ENCODE peak calls at places on chromosome 10, in six cellular contexts. P is hepatocyte, H is HepG2, K is fibroblast of lung, G is epithelial cell of esophagus, L is gastrocnemius medialis. U is an unnamed sample.
A peak's percentile ranks its signal among the peaks of the same experiment; 100 is the strongest.

GRCh38 chr10:61669161-61669755 is 6.5 kb downstream of the CABCOCO1 start:
- DNase-seq in H (no peak), P (no peak), K (peak; percentile 30), L (no peak), G (no peak), U (no peak)

GRCh38 chr10:112275512-112276245 is 7.5 kb upstream of the TECTB start:
- DNase-seq in G (no peak), K (no peak), H (peak; percentile 98), P (peak; percentile 32), L (no peak), U (no peak)

GRCh38 chr10:101270763-101271162 is 41.5 kb upstream of the LBX1 start:
- DNase-seq in L (no peak), K (no peak), H (no peak), G (no peak), P (no peak), U (no peak)

GRCh38 chr10:58570307-58570723 is 57.6 kb downstream of the BICC1 start:
- DNase-seq in P (no peak), K (peak; percentile 50), G (peak; percentile 17), L (no peak), H (no peak), U (no peak)

GRCh38 chr10:30103595-30104310 is 44.4 kb upstream of the JCAD start:
- DNase-seq in G (peak; percentile 38), H (no peak), L (no peak), K (no peak), P (no peak), U (no peak)

GRCh38 chr10:83685458-83685857 is 453.9 kb upstream of the GHITM start:
- DNase-seq in K (peak; percentile 0), G (no peak), H (no peak), P (no peak), L (no peak), U (no peak)

GRCh38 chr10:343231-344215 is 208.3 kb downstream of the ZMYND11 start:
- DNase-seq in L (no peak), K (peak; percentile 70), G (no peak), P (no peak), H (no peak), U (no peak)

GRCh38 chr10:22659901-22660300 is 54.5 kb downstream of the PIP4K2A start:
- DNase-seq in L (no peak), P (no peak), H (no peak), G (no peak), K (no peak), U (no peak)

GRCh38 chr10:120477006-120477722 is 20.1 kb downstream of the PLPP4 start:
- DNase-seq in K (no peak), P (peak; percentile 25), G (peak; percentile 13), L (no peak), H (no peak), U (no peak)

GRCh38 chr10:122462533-122463465 is 1.4 kb downstream of the HTRA1 start:
- DNase-seq in L (peak; percentile 26), K (peak; percentile 66), P (peak; percentile 27), H (no peak), G (peak; percentile 41), U (no peak)

GRCh38 chr10:58237014-58237830 is 30.5 kb downstream of the IPMK start:
- DNase-seq in L (no peak), G (peak; percentile 77), H (peak; percentile 78), K (peak; percentile 81), P (no peak), U (no peak)

GRCh38 chr10:120465138-120465537 is 8.1 kb downstream of the PLPP4 start:
- DNase-seq in H (no peak), L (no peak), P (no peak), K (no peak), G (no peak), U (no peak)

GRCh38 chr10:49187950-49188761 is at the start of gene TMEM273:
- DNase-seq in P (no peak), G (no peak), L (peak; percentile 59), H (no peak), K (no peak), U (no peak)

GRCh38 chr10:100518761-100519241 is 860 bp downstream of the SEC31B start:
- DNase-seq in H (peak; percentile 65), L (peak; percentile 55), P (peak; percentile 79), G (peak; percentile 77), K (peak; percentile 66), U (no peak)

GRCh38 chr10:44874176-44874575 is 37.0 kb upstream of the TMEM72 start:
- DNase-seq in H (no peak), G (no peak), L (no peak), P (no peak), K (no peak), U (peak; percentile 43)

GRCh38 chr10:27344568-27345454 is 104.2 kb upstream of the ACBD5 start:
- DNase-seq in L (no peak), G (no peak), H (no peak), K (no peak), P (no peak), U (no peak)

GRCh38 chr10:101021239-101021638 is 9.7 kb downstream of the PDZD7 start:
- DNase-seq in K (no peak), P (no peak), H (no peak), L (no peak), G (no peak), U (no peak)

GRCh38 chr10:33801705-33802104 is 467.2 kb upstream of the NRP1 start:
- DNase-seq in L (peak; percentile 56), G (peak; percentile 92), K (peak; percentile 5), P (peak; percentile 45), H (peak; percentile 85), U (peak; percentile 54)

DNA sequence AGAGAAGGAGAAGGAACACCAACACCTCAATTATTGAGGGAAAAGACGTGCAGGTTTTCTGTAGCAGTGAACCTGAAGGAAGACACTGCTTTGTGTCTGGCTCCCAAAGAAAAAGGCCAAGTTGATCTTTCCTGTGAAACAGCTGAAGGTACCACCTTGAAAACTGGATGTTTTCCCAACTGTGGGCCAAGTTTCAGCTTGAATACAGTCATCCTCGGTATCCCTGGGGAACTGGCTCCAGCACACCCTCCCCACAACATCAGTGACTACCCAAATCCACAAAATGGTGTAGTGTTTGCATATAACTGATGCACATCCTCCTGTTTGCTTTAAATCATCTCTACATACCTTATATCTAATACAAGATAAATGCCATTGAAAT is 297.0 kb upstream of the PITRM1 start:
- DNase-seq in H (no peak), K (no peak), P (no peak), G (peak; percentile 64), L (no peak), U (no peak)
- H3K4me3 ChIP-seq in H (no peak overlapping the region), K (no peak overlapping the region), P (no peak overlapping the region), G (no peak overlapping the region), L (no peak overlapping the region), U (no peak overlapping the region)

GRCh38 chr10:73166972-73167371 is 836 bp downstream of the ECD start:
- DNase-seq in L (no peak), G (no peak), K (no peak), P (no peak), H (no peak), U (no peak)

GRCh38 chr10:73168486-73168844 is 546 bp downstream of the FAM149B1 start:
- DNase-seq in G (no peak), H (peak; percentile 47), P (no peak), K (no peak), L (no peak), U (no peak)

GRCh38 chr10:73169320-73169719 is 1.4 kb downstream of the FAM149B1 start:
- DNase-seq in P (no peak), K (no peak), L (no peak), G (no peak), H (no peak), U (no peak)

GRCh38 chr10:73163096-73163495 is 4.7 kb downstream of the ECD start:
- DNase-seq in H (no peak), L (no peak), P (no peak), K (no peak), G (no peak), U (no peak)

DNA sequence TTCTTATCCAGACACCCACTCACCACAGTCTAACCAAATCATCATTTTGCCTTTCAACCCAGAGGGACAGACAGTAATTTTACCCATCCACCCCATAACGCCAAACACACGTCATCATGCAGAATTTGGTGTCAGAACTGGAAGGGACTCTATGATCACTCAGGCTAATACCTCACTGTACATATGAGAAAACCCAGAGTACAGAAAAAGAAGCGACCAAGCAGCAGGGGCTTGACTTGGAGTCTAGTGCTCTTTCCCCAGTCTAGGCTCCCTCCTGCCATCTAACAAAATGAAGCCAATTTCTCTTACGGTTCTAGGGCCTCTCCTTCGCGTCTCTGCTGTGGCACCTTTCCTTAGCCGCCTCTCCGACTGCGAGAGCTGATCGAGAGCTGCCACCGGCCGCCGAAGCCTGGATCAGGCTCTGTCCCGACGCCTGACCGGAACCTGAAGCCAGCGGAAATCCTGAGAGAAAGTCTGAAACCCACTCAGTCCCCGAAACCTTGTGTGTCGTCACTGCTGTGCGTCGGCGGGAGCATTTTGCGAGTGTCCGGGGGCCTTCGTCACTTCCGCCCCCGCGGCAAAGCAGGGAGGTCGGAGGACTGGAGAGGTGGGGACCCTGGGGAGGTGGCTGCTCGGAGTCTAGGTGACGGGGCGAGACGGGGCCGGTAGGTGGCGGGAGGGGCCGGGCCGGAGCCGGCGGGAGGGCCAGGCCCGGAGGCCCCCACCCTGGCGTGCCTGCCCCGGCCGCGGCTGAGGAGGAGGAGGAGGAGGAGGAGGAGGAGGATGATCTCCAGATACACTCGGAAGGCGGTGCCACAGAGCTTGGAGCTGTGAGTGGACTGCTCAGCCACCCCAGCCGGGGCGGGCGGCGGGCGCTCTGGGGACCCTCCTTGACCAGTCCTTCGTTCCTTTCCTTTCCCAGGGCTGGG is at the start of the genes ECD and FAM149B1:
- DNase-seq in H (peak; percentile 95), L (peak; percentile 86), K (peak; percentile 94), G (peak; percentile 95), P (peak; percentile 96), U (peak; percentile 81)
- TF ChIP-seq CTCF in H (peak; percentile 66), L (peak; percentile 56), K (no peak), G (no peak), P (peak; percentile 16), U (peak; percentile 7)

DNA sequence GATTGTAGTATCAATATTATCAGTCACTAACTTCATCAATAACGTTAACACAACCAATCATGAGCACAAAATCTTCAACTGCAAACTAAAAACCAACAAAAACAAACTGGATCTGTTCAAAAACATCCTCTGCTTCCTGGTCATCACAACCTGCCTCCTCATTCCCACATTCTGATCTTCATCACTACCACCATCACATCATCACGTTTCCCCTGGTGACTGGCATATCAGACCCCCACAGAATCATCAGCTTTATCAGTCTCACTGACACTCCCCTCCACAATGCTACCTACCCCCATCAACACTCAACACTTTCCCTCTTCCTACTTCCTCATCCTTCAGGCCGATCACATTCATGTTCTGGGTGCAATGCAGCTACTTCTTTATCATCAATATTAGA is 11.4 kb downstream of the XPNPEP1 start:
- DNase-seq in K (no peak), H (no peak), G (no peak), P (no peak), L (no peak), U (no peak)
- H3K4me3 ChIP-seq in K (no peak overlapping the region), H (no peak overlapping the region), G (no peak overlapping the region), P (no peak overlapping the region), L (no peak overlapping the region), U (no peak overlapping the region)

DNA sequence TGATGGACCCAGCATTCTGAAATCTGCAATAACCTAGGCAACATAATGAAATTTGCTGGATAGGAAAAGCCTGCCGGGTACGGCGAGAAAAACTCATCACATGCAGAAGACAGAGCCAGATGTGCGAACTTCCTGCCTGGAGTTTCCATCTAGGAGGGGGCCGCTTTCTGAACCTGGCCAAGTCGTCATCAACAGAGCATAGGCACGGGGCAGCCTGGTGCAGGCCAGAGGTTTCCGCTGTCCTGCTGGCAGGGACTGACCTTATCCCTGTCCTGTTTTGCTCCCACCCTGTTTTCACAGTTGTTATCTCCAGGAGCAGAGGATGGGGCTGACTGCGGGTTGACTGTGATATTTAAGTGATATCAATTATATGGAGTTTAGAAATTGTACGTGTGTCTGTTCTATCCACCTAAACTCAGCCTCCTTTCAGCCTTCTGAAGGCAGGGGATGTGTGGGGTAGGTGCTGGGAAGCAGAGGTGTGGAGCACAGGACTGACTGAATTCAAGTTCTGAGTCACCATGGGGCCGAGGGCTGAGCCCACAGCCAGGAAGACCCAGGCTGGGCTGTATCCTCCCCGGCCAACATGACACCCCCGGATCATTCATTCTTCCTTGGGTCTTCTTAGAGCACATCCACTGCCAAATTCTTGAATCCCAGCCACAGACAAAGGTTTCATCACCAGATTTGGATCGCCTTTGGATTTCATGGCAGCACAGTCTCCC is 27.2 kb downstream of the CCDC3 start:
- DNase-seq in G (no peak), H (no peak), L (no peak), P (no peak), K (no peak), U (no peak)
- TF ChIP-seq CTCF in G (no peak), H (no peak), L (no peak), P (no peak), K (no peak), U (no peak)